ENCODE peak calls at places on chromosomes 5 and 9, in five cellular contexts. Y is astrocyte, R is thyroid gland, E is fibroblast of lung, X is left ventricle myocardium inferior. N is an unnamed sample.

GRCh38 chr9:110180713-110181434 is 27.1 kb downstream of the C9orf152 start:
- DNase-seq in Y (peak; percentile 72), R (no peak), E (peak; percentile 77), X (no peak), N (peak; percentile 63)

GRCh38 chr9:126207256-126207655 is 119.4 kb upstream of the MVB12B start:
- DNase-seq in Y (no peak), R (no peak), E (no peak), X (peak; percentile 45), N (no peak)

GRCh38 chr5:158759276-158759675 is 340.4 kb downstream of the EBF1 start:
- DNase-seq in Y (no peak), R (no peak), E (no peak), X (no peak), N (no peak)

GRCh38 chr9:124680049-124680448 is 91.1 kb downstream of the NR6A1 start:
- DNase-seq in Y (no peak), R (no peak), E (no peak), X (no peak), N (no peak)

GRCh38 chr5:61966991-61967390 is 339.0 kb upstream of the KIF2A start:
- DNase-seq in Y (peak; percentile 29), R (no peak), E (no peak), X (no peak), N (no peak)

GRCh38 chr5:109656829-109657228 is 32.9 kb upstream of the MAN2A1 start:
- DNase-seq in Y (peak; percentile 95), R (peak; percentile 14), E (peak; percentile 50), X (peak; percentile 26), N (peak; percentile 51)

GRCh38 chr5:151870820-151871219 is 53.8 kb downstream of the GLRA1 start:
- DNase-seq in Y (peak; percentile 62), R (no peak), E (peak; percentile 34), X (no peak), N (no peak)

GRCh38 chr9:68473790-68474189 is 66.9 kb downstream of the TMEM252 start:
- DNase-seq in Y (no peak), R (no peak), E (no peak), X (no peak), N (no peak)

GRCh38 chr9:97386733-97387503 is 25.0 kb upstream of the TDRD7 start:
- DNase-seq in Y (peak; percentile 41), R (peak; percentile 64), E (peak; percentile 63), X (peak; percentile 52), N (peak; percentile 84)

GRCh38 chr5:96972599-96973334 is 36.9 kb downstream of the LNPEP start:
- DNase-seq in Y (no peak), R (no peak), E (no peak), X (no peak), N (no peak)

GRCh38 chr9:115114084-115114483 is 3.9 kb downstream of the TNC start:
- DNase-seq in Y (no peak), R (no peak), E (no peak), X (no peak), N (no peak)

GRCh38 chr5:170522211-170523128 is 18.6 kb downstream of the KCNIP1 start:
- DNase-seq in Y (peak; percentile 67), R (peak; percentile 44), E (no peak), X (no peak), N (no peak)

GRCh38 chr9:123322771-123323481 is 33.1 kb upstream of the CRB2 start:
- DNase-seq in Y (no peak), R (peak; percentile 31), E (no peak), X (no peak), N (no peak)

GRCh38 chr5:73612799-73613198 is 13.2 kb upstream of the ARHGEF28 start:
- DNase-seq in Y (no peak), R (no peak), E (no peak), X (no peak), N (no peak)

GRCh38 chr9:125746017-125746773 is 978 bp upstream of the PBX3 start:
- DNase-seq in Y (peak; percentile 86), R (peak; percentile 95), E (peak; percentile 90), X (peak; percentile 96), N (peak; percentile 96)

GRCh38 chr5:158832736-158833135 is 267.0 kb downstream of the EBF1 start:
- DNase-seq in Y (no peak), R (no peak), E (no peak), X (no peak), N (no peak)

GRCh38 chr5:137995077-137995746 is 37.7 kb downstream of the FAM13B start:
- DNase-seq in Y (peak; percentile 47), R (no peak), E (peak; percentile 77), X (no peak), N (no peak)

GRCh38 chr9:78115073-78115472 is 83.5 kb upstream of the GNAQ start:
- DNase-seq in Y (no peak), R (no peak), E (no peak), X (no peak), N (no peak)

GRCh38 chr9:36504154-36504550 is 68.5 kb upstream of the MELK start:
- DNase-seq in Y (no peak), R (no peak), E (no peak), X (no peak), N (no peak)

GRCh38 chr5:76175051-76175666 is 92.0 kb downstream of the SV2C start:
- DNase-seq in Y (peak; percentile 6), R (peak; percentile 63), E (peak; percentile 45), X (no peak), N (peak; percentile 89)

GRCh38 chr9:109158656-109159055 is 8.4 kb downstream of the FRRS1L start:
- DNase-seq in Y (peak; percentile 4), R (no peak), E (no peak), X (no peak), N (no peak)

GRCh38 chr9:87599901-87600610 is 102.4 kb downstream of the DAPK1 start:
- DNase-seq in Y (peak; percentile 93), R (no peak), E (peak; percentile 90), X (no peak), N (no peak)

GRCh38 chr9:87234854-87235253 is 262.8 kb upstream of the DAPK1 start:
- DNase-seq in Y (no peak), R (no peak), E (no peak), X (no peak), N (no peak)

GRCh38 chr5:159543326-159543725 is 213.0 kb upstream of the IL12B start:
- DNase-seq in Y (no peak), R (no peak), E (no peak), X (no peak), N (no peak)

GRCh38 chr5:176180339-176180738 is 57.9 kb upstream of the SIMC1 start:
- DNase-seq in Y (no peak), R (no peak), E (peak; percentile 39), X (no peak), N (no peak)

GRCh38 chr9:136273921-136274785 is 28.5 kb upstream of the QSOX2 start:
- DNase-seq in Y (no peak), R (no peak), E (no peak), X (no peak), N (no peak)

GRCh38 chr9:87707805-87708500 is 18.0 kb upstream of the CTSL start:
- DNase-seq in Y (no peak), R (no peak), E (peak; percentile 42), X (no peak), N (no peak)

GRCh38 chr5:14328144-14328543 is 185.0 kb downstream of the TRIO start:
- DNase-seq in Y (no peak), R (no peak), E (no peak), X (no peak), N (no peak)

GRCh38 chr5:93926831-93927600 is 185.6 kb upstream of the POU5F2 start:
- DNase-seq in Y (peak; percentile 51), R (no peak), E (peak; percentile 52), X (no peak), N (no peak)

GRCh38 chr9:75108571-75108970 is 20.3 kb downstream of the OSTF1 start:
- DNase-seq in Y (peak; percentile 64), R (no peak), E (peak; percentile 56), X (peak; percentile 48), N (peak; percentile 62)

GRCh38 chr5:2415678-2416077 is 335.8 kb downstream of the IRX2 start:
- DNase-seq in Y (no peak), R (no peak), E (no peak), X (no peak), N (no peak)

GRCh38 chr5:84227221-84227620 is 157.5 kb downstream of the EDIL3 start:
- DNase-seq in Y (peak; percentile 22), R (no peak), E (no peak), X (no peak), N (no peak)
- H3K4me3 ChIP-seq in Y (no peak overlapping the region), R (no peak overlapping the region), E (no peak overlapping the region), X (no peak overlapping the region), N (no peak overlapping the region)

GRCh38 chr5:25027016-25027415 is 382.2 kb upstream of the CDH10 start:
- DNase-seq in Y (no peak), R (no peak), E (no peak), X (no peak), N (no peak)
- H3K4me1 ChIP-seq in Y (no peaks in the 10 kb centered on the region), R (no peaks in the 10 kb centered on the region), E (no peaks in the 10 kb centered on the region), X (no peaks in the 10 kb centered on the region), N (no peaks in the 10 kb centered on the region)

GRCh38 chr5:123517479-123517878 is 5.5 kb downstream of the CSNK1G3 start:
- DNase-seq in Y (no peak), R (no peak), E (no peak), X (no peak), N (no peak)

GRCh38 chr5:123514615-123515355 is 2.8 kb downstream of the CSNK1G3 start:
- DNase-seq in Y (no peak), R (no peak), E (no peak), X (no peak), N (no peak)

GRCh38 chr5:123515904-123516303 is 3.9 kb downstream of the CSNK1G3 start:
- DNase-seq in Y (no peak), R (no peak), E (no peak), X (no peak), N (no peak)

GRCh38 chr5:123520677-123521247 is 8.8 kb downstream of the CSNK1G3 start:
- DNase-seq in Y (no peak), R (no peak), E (no peak), X (no peak), N (no peak)

DNA sequence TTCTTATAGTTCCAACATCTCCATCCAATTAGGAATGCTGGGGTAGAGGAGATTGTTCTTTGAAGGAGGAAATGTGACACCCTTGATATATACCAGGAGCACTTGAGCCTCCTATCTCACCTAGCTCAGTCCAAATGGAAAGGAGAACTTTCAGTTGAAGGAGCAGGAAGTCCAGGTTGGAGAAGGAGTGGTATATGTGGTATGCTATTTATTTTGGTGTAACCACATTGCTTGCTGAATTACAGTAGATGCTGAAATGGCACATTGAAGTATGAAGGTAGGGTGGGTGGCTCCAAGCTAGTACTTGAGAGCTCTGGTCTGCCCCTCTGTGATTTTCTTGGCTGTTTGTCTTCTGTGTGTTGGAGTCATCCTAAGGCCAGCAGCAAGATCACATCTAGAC is 6.1 kb downstream of the CSNK1G3 start:
- DNase-seq in Y (no peak), R (no peak), E (no peak), X (no peak), N (no peak)
- H3K4me3 ChIP-seq in Y (no peak overlapping the region), R (no peak overlapping the region), E (no peak overlapping the region), X (no peak overlapping the region), N (no peak overlapping the region)

DNA sequence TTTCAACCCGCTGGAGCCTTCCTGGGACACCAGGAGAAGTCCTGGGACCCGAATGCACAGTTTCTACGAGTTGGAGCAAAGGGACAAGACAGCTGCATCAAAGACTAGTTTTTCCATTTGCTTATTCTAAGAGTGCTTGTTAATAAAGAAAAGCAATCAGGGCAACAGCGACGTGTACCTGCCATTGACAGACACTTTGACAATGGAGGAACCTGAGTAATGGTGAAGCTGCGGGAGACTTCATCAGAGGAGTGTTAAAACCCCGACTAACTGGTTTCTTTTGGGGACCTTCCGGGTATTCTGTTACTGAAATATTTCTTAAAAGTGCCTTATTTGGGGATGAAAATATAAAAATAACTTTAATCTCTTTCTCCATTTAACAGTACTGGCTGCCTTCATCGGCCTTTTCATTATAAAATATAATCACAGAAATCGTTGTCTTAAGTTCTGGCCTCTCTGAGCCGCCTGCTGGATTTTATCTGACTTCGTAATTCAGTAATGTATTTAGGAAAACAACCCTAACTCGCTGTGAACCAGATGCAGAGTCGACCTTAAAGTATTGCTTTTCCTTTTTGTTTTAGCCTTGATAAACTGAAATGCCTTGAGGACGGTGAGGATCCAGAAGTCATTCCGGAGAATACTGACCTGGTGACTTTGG is 781 bp downstream of the SNAPC3 start:
- DNase-seq in Y (no peak), R (no peak), E (peak; percentile 58), X (no peak), N (no peak)
- H3K4me1 ChIP-seq in Y (peaks cover 10% of the 10 kb centered on the region), R (peaks cover 3% of the 10 kb centered on the region), E (peaks cover 2% of the 10 kb centered on the region), X (peaks cover 59% of the 10 kb centered on the region), N (peaks cover 23% of the 10 kb centered on the region)